ENCODE peak calls at places on chromosomes 4 and X, in eight cellular contexts. X, K, Y, I, U, B, Q and A are unnamed samples. For H3K9me3 and H3K4me1, the result is how much of the 10 kb centered on the place peaks cover.

GRCh38 chr4:105780176-105780575 is 71.6 kb downstream of the GSTCD start:
- DNase-seq in X (no peak), Y (no peak), U (no peak), B (no peak), K (no peak), I (peak), Q (no peak), A (no peak)

GRCh38 chr4:120555058-120555457 is 367.5 kb downstream of the PRDM5 start:
- DNase-seq in X (no peak), Q (no peak), B (no peak), Y (no peak), I (no peak), U (no peak), K (no peak), A (no peak)

GRCh38 chr4:23981328-23981727 is 91.5 kb upstream of the PPARGC1A start:
- DNase-seq in I (no peak), B (no peak), X (no peak), Y (no peak), U (no peak), Q (no peak), K (no peak), A (no peak)

GRCh38 chrX:153638436-153639176 is 8.4 kb upstream of the DUSP9 start:
- DNase-seq in Q (no peak), U (no peak), X (no peak), I (peak), K (no peak), B (no peak), Y (no peak), A (no peak)

GRCh38 chrX:142089193-142089592 is 115.9 kb downstream of the MAGEC2 start:
- DNase-seq in X (no peak), B (no peak), K (no peak), Y (peak), I (peak), U (no peak), Q (no peak), A (no peak)

GRCh38 chr4:67204441-67204840 is 340.9 kb downstream of the CENPC start:
- DNase-seq in U (no peak), K (no peak), X (no peak), Y (no peak), B (no peak), Q (no peak), I (no peak), A (no peak)

GRCh38 chr4:6676722-6677558 is 16.7 kb upstream of the S100P start:
- DNase-seq in B (no peak), I (no peak), K (no peak), U (no peak), Q (no peak), Y (no peak), X (no peak), A (no peak)

GRCh38 chr4:137981277-137981676 is 260.9 kb downstream of the SLC7A11 start:
- DNase-seq in K (no peak), I (no peak), X (no peak), Y (peak), B (no peak), U (peak), Q (no peak), A (no peak)

GRCh38 chr4:38868055-38868965 is 704 bp downstream of the FAM114A1 start:
- DNase-seq in K (peak), U (no peak), Q (no peak), B (peak), I (no peak), X (no peak), Y (peak), A (no peak)

GRCh38 chrX:54238588-54238987 is 55.5 kb upstream of the FAM120C start:
- DNase-seq in B (no peak), X (no peak), I (no peak), U (no peak), K (no peak), Q (no peak), Y (no peak), A (no peak)

GRCh38 chrX:133046601-133047000 is 50.3 kb downstream of the USP26 start:
- DNase-seq in I (no peak), X (no peak), K (no peak), Y (no peak), Q (no peak), B (no peak), U (no peak), A (no peak)

GRCh38 chr4:56134272-56134671 is 185.5 kb downstream of the CEP135 start:
- DNase-seq in Q (no peak), Y (peak), U (no peak), I (no peak), K (peak), X (no peak), B (peak), A (no peak)

GRCh38 chrX:47722260-47722659 is 63.3 kb upstream of the UXT start:
- DNase-seq in U (no peak), Y (no peak), I (no peak), B (no peak), K (no peak), Q (no peak), X (no peak), A (no peak)

GRCh38 chr4:152486414-152487389 is 49.2 kb downstream of the FBXW7 start:
- DNase-seq in B (no peak), I (no peak), Q (no peak), U (no peak), K (no peak), Y (no peak), X (no peak), A (no peak)

GRCh38 chr4:159199827-159200226 is 96.9 kb downstream of the RAPGEF2 start:
- DNase-seq in Q (no peak), X (no peak), I (no peak), U (no peak), Y (no peak), B (no peak), K (no peak), A (no peak)

GRCh38 chr4:1409079-1409805 is 3.0 kb upstream of the NKX1-1 start:
- DNase-seq in Q (no peak), U (no peak), K (no peak), B (no peak), Y (no peak), I (peak), X (no peak), A (no peak)

GRCh38 chrX:115957862-115958490 is 212.6 kb upstream of the AGTR2 start:
- DNase-seq in I (peak), K (no peak), Y (no peak), Q (no peak), X (no peak), B (no peak), U (no peak), A (no peak)

GRCh38 chr4:119536572-119537528 is 91.8 kb downstream of the PDE5A start:
- DNase-seq in K (no peak), I (no peak), B (no peak), X (no peak), Y (peak), Q (no peak), U (no peak), A (no peak)

GRCh38 chrX:39859991-39860861 is 237.5 kb downstream of the BCOR start:
- DNase-seq in Q (no peak), U (peak), I (peak), Y (peak), X (peak), B (no peak), K (peak), A (peak)

GRCh38 chr4:78654809-78655208 is 103.2 kb downstream of the ANXA3 start:
- DNase-seq in K (no peak), B (no peak), I (no peak), Q (no peak), U (no peak), X (no peak), Y (peak), A (no peak)

GRCh38 chr4:140595065-140595464 is 26.3 kb upstream of the UCP1 start:
- DNase-seq in U (peak), X (no peak), B (no peak), Q (no peak), K (peak), Y (peak), I (no peak), A (no peak)

GRCh38 chr4:174173360-174173759 is 110.1 kb downstream of the FBXO8 start:
- DNase-seq in U (no peak), Q (no peak), K (no peak), X (no peak), B (no peak), I (no peak), Y (no peak), A (no peak)

GRCh38 chr4:119082661-119083060 is 53.0 kb upstream of the MYOZ2 start:
- DNase-seq in Y (no peak), B (no peak), X (no peak), I (no peak), Q (no peak), U (no peak), K (no peak), A (no peak)

GRCh38 chr4:184644553-184645307 is 4.5 kb downstream of the CASP3 start:
- DNase-seq in I (no peak), B (no peak), X (no peak), U (no peak), Q (no peak), K (no peak), Y (no peak), A (no peak)

GRCh38 chrX:143854006-143854405 is 29.9 kb upstream of the UBE2NL start:
- DNase-seq in B (no peak), Q (no peak), U (no peak), X (no peak), K (no peak), Y (peak), I (no peak), A (no peak)

GRCh38 chr4:71355971-71356370 is 17.2 kb downstream of the SLC4A4 start:
- DNase-seq in U (no peak), K (no peak), Y (no peak), B (no peak), X (no peak), Q (no peak), I (no peak), A (no peak)

GRCh38 chrX:150088042-150088441 is 149.8 kb upstream of the EOLA2 start:
- DNase-seq in Q (no peak), B (no peak), I (no peak), K (no peak), U (no peak), Y (no peak), X (no peak), A (no peak)

GRCh38 chr4:102319594-102319993 is 25.7 kb downstream of the SLC39A8 start:
- DNase-seq in I (no peak), Q (no peak), Y (no peak), B (no peak), K (no peak), X (no peak), U (no peak), A (no peak)

GRCh38 chr4:64539234-64539849 is 130.1 kb upstream of the TECRL start:
- DNase-seq in U (peak), Q (no peak), I (peak), B (no peak), K (peak), X (peak), Y (peak), A (no peak)

GRCh38 chr4:153152453-153153338 is 51.5 kb upstream of the TRIM2 start:
- DNase-seq in K (peak), U (no peak), Q (no peak), B (peak), X (peak), Y (peak), I (peak), A (peak)

GRCh38 chr4:169033660-169034059 is 23.6 kb upstream of the CBR4 start:
- DNase-seq in B (no peak), X (no peak), Q (no peak), Y (peak), K (no peak), I (peak), U (peak), A (no peak)

GRCh38 chrX:82813671-82814078 is 694.4 kb upstream of the POU3F4 start:
- DNase-seq in U (peak), I (no peak), X (no peak), Q (no peak), B (no peak), Y (peak), K (no peak), A (no peak)

GRCh38 chr4:93996895-93997294 is 168.3 kb downstream of the ATOH1 start:
- DNase-seq in I (no peak), B (no peak), K (no peak), Y (no peak), X (no peak), Q (no peak), U (no peak), A (no peak)

GRCh38 chrX:16148896-16149295 is 18.4 kb upstream of the MAGEB17 start:
- DNase-seq in Q (no peak), B (no peak), K (no peak), Y (no peak), I (no peak), U (no peak), X (no peak), A (no peak)

GRCh38 chrX:154775611-154776349 is 13.1 kb downstream of the DKC1 start:
- DNase-seq in X (no peak), B (peak), Q (no peak), K (no peak), Y (peak), U (no peak), I (no peak), A (no peak)

GRCh38 chrX:19204623-19205022 is 82.4 kb upstream of the ADGRG2 start:
- DNase-seq in B (no peak), I (no peak), K (no peak), X (no peak), Q (no peak), Y (no peak), U (no peak), A (no peak)

GRCh38 chr4:99405433-99406115 is 29.6 kb downstream of the ADH7 start:
- DNase-seq in K (peak), X (peak), Y (peak), Q (no peak), B (peak), U (peak), I (peak), A (peak)

GRCh38 chr4:143362392-143363046 is 25.8 kb downstream of the GAB1 start:
- DNase-seq in I (no peak), K (no peak), X (no peak), B (no peak), U (no peak), Y (no peak), Q (no peak), A (no peak)

GRCh38 chr4:143359794-143360193 is 23.1 kb downstream of the GAB1 start:
- DNase-seq in B (no peak), U (no peak), X (no peak), I (no peak), Y (no peak), K (no peak), Q (no peak), A (no peak)

GRCh38 chr4:143358923-143359694 is 22.4 kb downstream of the GAB1 start:
- DNase-seq in K (peak), B (no peak), U (no peak), Y (peak), I (no peak), Q (no peak), X (no peak), A (no peak)

GRCh38 chr4:143358419-143358818 is 21.7 kb downstream of the GAB1 start:
- DNase-seq in X (no peak), Y (no peak), K (no peak), I (no peak), Q (no peak), U (no peak), B (no peak), A (no peak)

DNA sequence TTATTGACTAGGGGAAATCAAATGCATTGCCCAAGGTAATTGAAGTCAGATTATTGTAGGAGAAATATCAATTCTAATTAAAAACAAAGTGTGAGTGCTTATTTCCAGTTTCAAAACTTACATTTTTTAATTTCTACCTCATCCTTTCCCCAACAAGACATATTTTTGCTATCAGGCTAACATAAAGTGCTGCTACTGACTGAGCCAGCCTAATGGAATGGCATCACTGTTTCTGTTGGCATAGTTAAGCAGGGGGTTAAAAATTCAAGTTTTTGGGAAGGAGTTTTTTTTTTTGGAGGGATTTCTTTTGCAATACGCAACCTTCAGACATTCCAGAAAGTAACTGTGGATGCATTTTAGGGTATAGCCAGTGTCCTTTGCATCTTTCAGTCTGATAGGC is 24.2 kb downstream of the GAB1 start:
- DNase-seq in X (no peak), U (no peak), B (no peak), Q (no peak), K (no peak), I (no peak), Y (no peak), A (no peak)
- H3K4me3 ChIP-seq in X (no peak), U (no peak), B (no peak), Q (no peak), K (no peak), I (no peak), Y (no peak), A (no peak)

DNA sequence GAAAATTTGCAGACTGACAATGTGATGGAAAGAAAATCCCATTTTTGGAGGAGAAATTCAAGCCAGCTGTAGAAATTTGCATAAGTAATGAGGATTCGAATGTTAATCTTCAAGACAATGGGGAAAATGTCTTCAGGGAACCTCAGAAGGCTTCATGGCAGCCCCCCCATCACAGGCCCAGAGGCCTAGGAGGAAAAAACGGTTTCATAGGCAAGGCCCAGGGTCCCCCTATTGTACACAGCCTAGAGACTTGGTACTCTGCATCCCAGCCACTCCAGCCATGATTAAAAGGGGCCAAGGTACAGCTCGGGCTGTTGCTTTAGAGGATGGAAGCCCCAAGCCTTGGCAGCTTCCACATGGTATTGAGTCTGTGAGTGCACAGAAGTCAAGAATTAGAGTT is 303.6 kb upstream of the PCDH7 start:
- DNase-seq in X (no peak), Q (no peak), K (no peak), I (no peak), U (no peak), Y (no peak), B (no peak), A (no peak)
- H3K9me3 ChIP-seq in X (under half), Q (under half), K (under half), I (under half), U (under half), Y (under half), B (half or more), A (under half)

GRCh38 chr4:2802618-2803531 is 10.0 kb downstream of the SH3BP2 start:
- DNase-seq in Q (no peak), B (peak), I (no peak), U (no peak), X (no peak), Y (no peak), K (peak), A (no peak)
- H3K4me1 ChIP-seq in Q (half or more), B (half or more), I (under half), U (under half), X (under half), Y (under half), K (half or more), A (under half)

GRCh38 chr4:82746705-82747567 is 51.7 kb downstream of the SCD5 start:
- DNase-seq in I (no peak), Q (no peak), B (no peak), X (no peak), K (no peak), U (no peak), Y (no peak), A (no peak)

GRCh38 chr4:82741188-82741587 is 57.4 kb downstream of the SCD5 start:
- DNase-seq in K (no peak), U (no peak), I (no peak), Y (no peak), X (no peak), B (no peak), Q (no peak), A (no peak)

GRCh38 chr4:82745173-82745842 is 53.3 kb downstream of the SCD5 start:
- DNase-seq in Q (no peak), X (no peak), I (no peak), U (no peak), K (no peak), B (no peak), Y (no peak), A (no peak)

GRCh38 chr4:82748176-82748575 is 50.4 kb downstream of the SCD5 start:
- DNase-seq in I (no peak), U (no peak), Y (no peak), X (no peak), Q (no peak), B (no peak), K (no peak), A (no peak)

GRCh38 chr4:82744284-82744963 is 54.2 kb downstream of the SCD5 start:
- DNase-seq in U (no peak), Q (no peak), K (no peak), Y (no peak), I (no peak), B (no peak), X (no peak), A (no peak)
- H3K4me3 ChIP-seq in U (no peak), Q (no peak), K (no peak), Y (no peak), I (no peak), B (no peak), X (no peak), A (no peak)

GRCh38 chr4:141675384-141675783 is 39.0 kb downstream of the IL15 start:
- DNase-seq in Q (no peak), Y (no peak), X (no peak), K (no peak), B (no peak), U (no peak), I (no peak), A (no peak)
- H3K9me3 ChIP-seq in Q (under half), Y (under half), X (under half), K (under half), B (under half), U (under half), I (under half), A (under half)